ENCODE peak calls at places on chromosomes 3 and 15, in five cellular contexts. P is anterior cingulate cortex, N is neural crest cell, J is progenitor cell of endocrine pancreas, M is smooth muscle cell of the brain vasculature. Z is an unnamed sample.

GRCh38 chr3:65748326-65748725 is 290.4 kb downstream of the MAGI1 start:
- DNase-seq in P (no peak), M (no peak), J (no peak), N (no peak), Z (no peak)

GRCh38 chr3:53382106-53382505 is 34.8 kb upstream of the DCP1A start:
- DNase-seq in J (no peak), N (no peak), P (no peak), M (no peak), Z (no peak)

GRCh38 chr15:66570842-66571241 is 5.0 kb upstream of the LCTL start:
- DNase-seq in P (no peak), M (no peak), N (no peak), J (no peak), Z (no peak)

GRCh38 chr3:99686955-99687612 is 48.7 kb downstream of the COL8A1 start:
- DNase-seq in P (no peak), M (no peak), J (peak), N (peak), Z (peak)

GRCh38 chr15:60652870-60653269 is 173.9 kb upstream of the ICE2 start:
- DNase-seq in P (no peak), N (no peak), M (no peak), J (no peak), Z (no peak)

GRCh38 chr3:128335621-128336296 is 130.9 kb downstream of the DNAJB8 start:
- DNase-seq in P (no peak), M (no peak), N (no peak), J (no peak), Z (no peak)

GRCh38 chr3:122577409-122578028 is at the start of gene PARP15:
- DNase-seq in J (no peak), M (no peak), N (no peak), P (no peak), Z (peak)

GRCh38 chr15:43436395-43436794 is 56.6 kb downstream of the TP53BP1 start:
- DNase-seq in J (no peak), M (no peak), N (no peak), P (no peak), Z (peak)

GRCh38 chr3:127940116-127940515 is 25.1 kb downstream of the KBTBD12 start:
- DNase-seq in N (no peak), P (no peak), M (no peak), J (no peak), Z (peak)

GRCh38 chr15:90557651-90558084 is 27.9 kb downstream of the CRTC3 start:
- DNase-seq in M (no peak), P (peak), N (no peak), J (no peak), Z (no peak)

GRCh38 chr3:99500485-99500884 is 137.9 kb upstream of the COL8A1 start:
- DNase-seq in J (no peak), M (no peak), P (no peak), N (no peak), Z (no peak)

GRCh38 chr3:183317886-183318845 is 65.1 kb downstream of the B3GNT5 start:
- DNase-seq in J (no peak), P (no peak), M (no peak), N (no peak), Z (no peak)

GRCh38 chr3:59065240-59065639 is 15.4 kb upstream of the CFAP20DC start:
- DNase-seq in J (no peak), M (no peak), P (no peak), N (no peak), Z (no peak)

GRCh38 chr15:31347067-31347975 is 20.7 kb downstream of the KLF13 start:
- DNase-seq in J (no peak), M (no peak), P (no peak), N (no peak), Z (no peak)

GRCh38 chr3:111695584-111696213 is 100.6 kb upstream of the ZBED2 start:
- DNase-seq in J (no peak), P (no peak), N (no peak), M (no peak), Z (peak)